ENCODE peak calls at places on chromosomes 3 and 15, in four cellular contexts. I is EL; L is stimulated activated naive CD4-positive, alpha-beta T cell; R is T-cell. V is an unnamed sample.

GRCh38 chr15:69489101-69489571 is 36.5 kb downstream of the RPLP1 start:
- DNase-seq in I (no peak), L (no peak), R (no peak), V (no peak)

GRCh38 chr15:29081781-29082180 is 187.8 kb downstream of the NSMCE3 start:
- DNase-seq in I (no peak), L (no peak), R (no peak), V (no peak)

GRCh38 chr3:51637941-51638471 is 33.0 kb upstream of the TEX264 start:
- DNase-seq in I (peak), L (no peak), R (no peak), V (no peak)

GRCh38 chr3:155282416-155283091 is 10.9 kb downstream of the STRIT1 start:
- DNase-seq in I (peak), L (no peak), R (no peak), V (no peak)

GRCh38 chr3:8769088-8769822 is at the start of gene OXTR:
- DNase-seq in I (peak), L (no peak), R (no peak), V (peak)

GRCh38 chr15:97683816-97684215 is 276.7 kb upstream of the ARRDC4 start:
- DNase-seq in I (no peak), L (no peak), R (no peak), V (no peak)

GRCh38 chr3:193225726-193226125 is 15.3 kb upstream of the PLAAT1 start:
- DNase-seq in I (no peak), L (no peak), R (no peak), V (no peak)

GRCh38 chr3:48018841-48019240 is 2.6 kb upstream of the MAP4 start:
- DNase-seq in I (peak), L (no peak), R (no peak), V (no peak)

GRCh38 chr3:120442975-120443517 is 7.7 kb downstream of the FSTL1 start:
- DNase-seq in I (peak), L (no peak), R (no peak), V (no peak)

GRCh38 chr15:74178326-74179100 is 5.0 kb downstream of the ISLR start:
- DNase-seq in I (no peak), L (no peak), R (no peak), V (no peak)

GRCh38 chr15:38149315-38149714 is 103.3 kb upstream of the SPRED1 start:
- DNase-seq in I (no peak), L (no peak), R (no peak), V (no peak)

GRCh38 chr3:53109822-53110771 is 20.1 kb downstream of the RFT1 start:
- DNase-seq in I (peak), L (no peak), R (peak), V (no peak)

GRCh38 chr15:76343313-76343996 is 6.9 kb downstream of the ISL2 start:
- DNase-seq in I (no peak), L (no peak), R (no peak), V (no peak)

GRCh38 chr15:44137750-44138149 is 57.3 kb downstream of the FRMD5 start:
- DNase-seq in I (peak), L (no peak), R (no peak), V (no peak)

GRCh38 chr15:62653122-62653521 is 389.4 kb upstream of the TPM1 start:
- DNase-seq in I (no peak), L (no peak), R (no peak), V (no peak)

GRCh38 chr15:32774022-32774421 is 56.2 kb downstream of the GREM1 start:
- DNase-seq in I (peak), L (no peak), R (no peak), V (no peak)

GRCh38 chr3:31064021-31064420 is 169.6 kb upstream of the GADL1 start:
- DNase-seq in I (peak), L (no peak), R (no peak), V (no peak)

V was measured in progenitor cell of endocrine pancreas.